ENCODE peak calls at places on chromosome 12, in nine cellular contexts. One of them, this sample, is unnamed.

GRCh38 chr12:120630139-120630895 is 10.1 kb upstream of the CABP1 start:
- DNase-seq in heart left ventricle: no peak
- DNase-seq in CD8-positive, alpha-beta T cell: no peak
- DNase-seq in mammary epithelial cell: no peak
- DNase-seq in astrocyte of the spinal cord: no peak
- DNase-seq in prostate gland: no peak
- DNase-seq in HFF-Myc: no peak
- DNase-seq in lower leg skin: no peak
- DNase-seq in kidney epithelial cell: no peak
- DNase-seq in this sample: no peak

GRCh38 chr12:23721268-23721667 is 228.2 kb downstream of the SOX5 start:
- DNase-seq in CD8-positive, alpha-beta T cell: no peak
- DNase-seq in heart left ventricle: no peak
- DNase-seq in astrocyte of the spinal cord: no peak
- DNase-seq in kidney epithelial cell: no peak
- DNase-seq in mammary epithelial cell: no peak
- DNase-seq in lower leg skin: no peak
- DNase-seq in prostate gland: no peak
- DNase-seq in HFF-Myc: no peak
- DNase-seq in this sample: no peak

GRCh38 chr12:23950011-23950774 is 723 bp upstream of the SOX5 start:
- DNase-seq in kidney epithelial cell: no peak
- DNase-seq in heart left ventricle: no peak
- DNase-seq in astrocyte of the spinal cord: peak; percentile 46
- DNase-seq in CD8-positive, alpha-beta T cell: no peak
- DNase-seq in HFF-Myc: no peak
- DNase-seq in prostate gland: no peak
- DNase-seq in lower leg skin: no peak
- DNase-seq in mammary epithelial cell: peak; percentile 8
- DNase-seq in this sample: no peak

GRCh38 chr12:68106160-68106559 is 53.4 kb downstream of the IFNG start:
- DNase-seq in astrocyte of the spinal cord: peak; percentile 72
- DNase-seq in CD8-positive, alpha-beta T cell: no peak
- DNase-seq in lower leg skin: no peak
- DNase-seq in HFF-Myc: no peak
- DNase-seq in kidney epithelial cell: peak; percentile 63
- DNase-seq in mammary epithelial cell: peak; percentile 80
- DNase-seq in heart left ventricle: no peak
- DNase-seq in prostate gland: no peak
- DNase-seq in this sample: no peak

GRCh38 chr12:71158361-71158882 is 623 bp upstream of the TSPAN8 start:
- DNase-seq in heart left ventricle: no peak
- DNase-seq in kidney epithelial cell: no peak
- DNase-seq in astrocyte of the spinal cord: no peak
- DNase-seq in lower leg skin: no peak
- DNase-seq in prostate gland: no peak
- DNase-seq in CD8-positive, alpha-beta T cell: no peak
- DNase-seq in HFF-Myc: no peak
- DNase-seq in mammary epithelial cell: no peak
- DNase-seq in this sample: no peak

GRCh38 chr12:89073027-89073398 is 279.3 kb downstream of the DUSP6 start:
- DNase-seq in prostate gland: no peak
- DNase-seq in HFF-Myc: no peak
- DNase-seq in CD8-positive, alpha-beta T cell: no peak
- DNase-seq in astrocyte of the spinal cord: peak; percentile 74
- DNase-seq in lower leg skin: no peak
- DNase-seq in mammary epithelial cell: no peak
- DNase-seq in heart left ventricle: no peak
- DNase-seq in kidney epithelial cell: peak; percentile 88
- DNase-seq in this sample: no peak

GRCh38 chr12:62292761-62293446 is 32.7 kb downstream of the USP15 start:
- DNase-seq in astrocyte of the spinal cord: no peak
- DNase-seq in mammary epithelial cell: no peak
- DNase-seq in kidney epithelial cell: no peak
- DNase-seq in prostate gland: no peak
- DNase-seq in CD8-positive, alpha-beta T cell: no peak
- DNase-seq in heart left ventricle: no peak
- DNase-seq in lower leg skin: no peak
- DNase-seq in HFF-Myc: no peak
- DNase-seq in this sample: no peak

GRCh38 chr12:52359511-52360103 is 7.7 kb downstream of the KRT85 start:
- DNase-seq in prostate gland: no peak
- DNase-seq in astrocyte of the spinal cord: no peak
- DNase-seq in heart left ventricle: no peak
- DNase-seq in CD8-positive, alpha-beta T cell: no peak
- DNase-seq in kidney epithelial cell: no peak
- DNase-seq in HFF-Myc: no peak
- DNase-seq in mammary epithelial cell: no peak
- DNase-seq in lower leg skin: no peak
- DNase-seq in this sample: no peak

GRCh38 chr12:115980339-115980738 is 297.2 kb downstream of the MED13L start:
- DNase-seq in prostate gland: no peak
- DNase-seq in HFF-Myc: no peak
- DNase-seq in astrocyte of the spinal cord: no peak
- DNase-seq in mammary epithelial cell: no peak
- DNase-seq in kidney epithelial cell: no peak
- DNase-seq in CD8-positive, alpha-beta T cell: no peak
- DNase-seq in heart left ventricle: no peak
- DNase-seq in lower leg skin: no peak
- DNase-seq in this sample: no peak
- TF ChIP-seq CTCF in prostate gland: no peak
- TF ChIP-seq CTCF in HFF-Myc: no peak
- TF ChIP-seq CTCF in astrocyte of the spinal cord: no peak
- TF ChIP-seq CTCF in mammary epithelial cell: no peak
- TF ChIP-seq CTCF in kidney epithelial cell: no peak
- TF ChIP-seq CTCF in CD8-positive, alpha-beta T cell: no peak
- TF ChIP-seq CTCF in heart left ventricle: no peak
- TF ChIP-seq CTCF in lower leg skin: no peak
- TF ChIP-seq CTCF in this sample: no peak

GRCh38 chr12:27243006-27243405 is 1.1 kb upstream of the STK38L start:
- DNase-seq in lower leg skin: no peak
- DNase-seq in prostate gland: no peak
- DNase-seq in kidney epithelial cell: no peak
- DNase-seq in mammary epithelial cell: no peak
- DNase-seq in CD8-positive, alpha-beta T cell: no peak
- DNase-seq in HFF-Myc: no peak
- DNase-seq in heart left ventricle: no peak
- DNase-seq in astrocyte of the spinal cord: no peak
- DNase-seq in this sample: no peak

GRCh38 chr12:27246141-27246540 is 2.1 kb downstream of the STK38L start:
- DNase-seq in CD8-positive, alpha-beta T cell: no peak
- DNase-seq in mammary epithelial cell: no peak
- DNase-seq in prostate gland: no peak
- DNase-seq in lower leg skin: no peak
- DNase-seq in astrocyte of the spinal cord: no peak
- DNase-seq in kidney epithelial cell: no peak
- DNase-seq in heart left ventricle: no peak
- DNase-seq in HFF-Myc: no peak
- DNase-seq in this sample: no peak

GRCh38 chr12:27244680-27245005 is 557 bp downstream of the STK38L start:
- DNase-seq in heart left ventricle: no peak
- DNase-seq in prostate gland: no peak
- DNase-seq in lower leg skin: no peak
- DNase-seq in astrocyte of the spinal cord: peak; percentile 38
- DNase-seq in kidney epithelial cell: no peak
- DNase-seq in HFF-Myc: no peak
- DNase-seq in mammary epithelial cell: peak; percentile 54
- DNase-seq in CD8-positive, alpha-beta T cell: no peak
- DNase-seq in this sample: no peak

GRCh38 chr12:27245039-27245438 is 953 bp downstream of the STK38L start:
- DNase-seq in HFF-Myc: no peak
- DNase-seq in lower leg skin: no peak
- DNase-seq in heart left ventricle: no peak
- DNase-seq in kidney epithelial cell: no peak
- DNase-seq in mammary epithelial cell: no peak
- DNase-seq in astrocyte of the spinal cord: peak; percentile 47
- DNase-seq in prostate gland: no peak
- DNase-seq in CD8-positive, alpha-beta T cell: no peak
- DNase-seq in this sample: no peak

GRCh38 chr12:27243804-27244679 is at the start of gene STK38L:
- DNase-seq in HFF-Myc: peak; percentile 88
- DNase-seq in lower leg skin: peak; percentile 95
- DNase-seq in CD8-positive, alpha-beta T cell: peak; percentile 98
- DNase-seq in kidney epithelial cell: peak; percentile 78
- DNase-seq in mammary epithelial cell: peak; percentile 91
- DNase-seq in astrocyte of the spinal cord: peak; percentile 95
- DNase-seq in heart left ventricle: peak; percentile 99
- DNase-seq in prostate gland: peak; percentile 93
- DNase-seq in this sample: peak; percentile 100
- TF ChIP-seq CTCF in HFF-Myc: peak; percentile 18
- TF ChIP-seq CTCF in lower leg skin: no peak
- TF ChIP-seq CTCF in CD8-positive, alpha-beta T cell: no peak
- TF ChIP-seq CTCF in kidney epithelial cell: no peak
- TF ChIP-seq CTCF in mammary epithelial cell: peak; percentile 7
- TF ChIP-seq CTCF in astrocyte of the spinal cord: peak; percentile 45
- TF ChIP-seq CTCF in heart left ventricle: peak; percentile 40
- TF ChIP-seq CTCF in prostate gland: no peak
- TF ChIP-seq CTCF in this sample: peak; percentile 15

GRCh38 chr12:46263140-46264017 is 5.5 kb downstream of the SLC38A1 start:
- DNase-seq in CD8-positive, alpha-beta T cell: no peak
- DNase-seq in astrocyte of the spinal cord: no peak
- DNase-seq in mammary epithelial cell: no peak
- DNase-seq in HFF-Myc: no peak
- DNase-seq in kidney epithelial cell: no peak
- DNase-seq in heart left ventricle: no peak
- DNase-seq in prostate gland: no peak
- DNase-seq in lower leg skin: no peak
- DNase-seq in this sample: no peak
- TF ChIP-seq CTCF in CD8-positive, alpha-beta T cell: no peak
- TF ChIP-seq CTCF in astrocyte of the spinal cord: peak; percentile 20
- TF ChIP-seq CTCF in mammary epithelial cell: peak; percentile 8
- TF ChIP-seq CTCF in HFF-Myc: peak; percentile 36
- TF ChIP-seq CTCF in kidney epithelial cell: peak; percentile 33
- TF ChIP-seq CTCF in heart left ventricle: peak; percentile 42
- TF ChIP-seq CTCF in prostate gland: no peak
- TF ChIP-seq CTCF in lower leg skin: no peak
- TF ChIP-seq CTCF in this sample: no peak

GRCh38 chr12:7638764-7639570 is 26.7 kb downstream of the APOBEC1 start:
- DNase-seq in heart left ventricle: peak; percentile 70
- DNase-seq in prostate gland: peak; percentile 83
- DNase-seq in mammary epithelial cell: peak; percentile 61
- DNase-seq in kidney epithelial cell: peak; percentile 12
- DNase-seq in HFF-Myc: peak; percentile 70
- DNase-seq in lower leg skin: peak; percentile 83
- DNase-seq in CD8-positive, alpha-beta T cell: peak; percentile 81
- DNase-seq in astrocyte of the spinal cord: peak; percentile 84
- DNase-seq in this sample: no peak

GRCh38 chr12:7645395-7646177 is 20.1 kb downstream of the APOBEC1 start:
- DNase-seq in prostate gland: no peak
- DNase-seq in CD8-positive, alpha-beta T cell: peak; percentile 29
- DNase-seq in HFF-Myc: no peak
- DNase-seq in kidney epithelial cell: no peak
- DNase-seq in heart left ventricle: no peak
- DNase-seq in lower leg skin: no peak
- DNase-seq in mammary epithelial cell: no peak
- DNase-seq in astrocyte of the spinal cord: peak; percentile 39
- DNase-seq in this sample: no peak

GRCh38 chr12:7646178-7646475 is 19.6 kb downstream of the APOBEC1 start:
- DNase-seq in HFF-Myc: no peak
- DNase-seq in kidney epithelial cell: no peak
- DNase-seq in lower leg skin: no peak
- DNase-seq in mammary epithelial cell: no peak
- DNase-seq in heart left ventricle: no peak
- DNase-seq in CD8-positive, alpha-beta T cell: no peak
- DNase-seq in prostate gland: no peak
- DNase-seq in astrocyte of the spinal cord: no peak
- DNase-seq in this sample: no peak

GRCh38 chr12:7642287-7642686 is 23.4 kb downstream of the APOBEC1 start:
- DNase-seq in prostate gland: no peak
- DNase-seq in HFF-Myc: no peak
- DNase-seq in heart left ventricle: no peak
- DNase-seq in astrocyte of the spinal cord: no peak
- DNase-seq in CD8-positive, alpha-beta T cell: no peak
- DNase-seq in kidney epithelial cell: no peak
- DNase-seq in mammary epithelial cell: no peak
- DNase-seq in lower leg skin: no peak
- DNase-seq in this sample: no peak

GRCh38 chr12:7642876-7643309 is 22.8 kb downstream of the APOBEC1 start:
- DNase-seq in lower leg skin: no peak
- DNase-seq in prostate gland: no peak
- DNase-seq in CD8-positive, alpha-beta T cell: no peak
- DNase-seq in mammary epithelial cell: no peak
- DNase-seq in heart left ventricle: no peak
- DNase-seq in astrocyte of the spinal cord: no peak
- DNase-seq in HFF-Myc: no peak
- DNase-seq in kidney epithelial cell: no peak
- DNase-seq in this sample: no peak
- TF ChIP-seq CTCF in lower leg skin: no peak
- TF ChIP-seq CTCF in prostate gland: no peak
- TF ChIP-seq CTCF in CD8-positive, alpha-beta T cell: peak; percentile 20
- TF ChIP-seq CTCF in mammary epithelial cell: peak; percentile 46
- TF ChIP-seq CTCF in heart left ventricle: peak; percentile 7
- TF ChIP-seq CTCF in astrocyte of the spinal cord: peak; percentile 26
- TF ChIP-seq CTCF in HFF-Myc: peak; percentile 52
- TF ChIP-seq CTCF in kidney epithelial cell: peak; percentile 24
- TF ChIP-seq CTCF in this sample: peak; percentile 28

GRCh38 chr12:131091976-131092691 is 138.4 kb downstream of the ADGRD1 start:
- DNase-seq in kidney epithelial cell: no peak
- DNase-seq in CD8-positive, alpha-beta T cell: no peak
- DNase-seq in heart left ventricle: peak; percentile 58
- DNase-seq in astrocyte of the spinal cord: no peak
- DNase-seq in prostate gland: no peak
- DNase-seq in mammary epithelial cell: no peak
- DNase-seq in lower leg skin: no peak
- DNase-seq in HFF-Myc: no peak
- DNase-seq in this sample: peak; percentile 69
- TF ChIP-seq CTCF in kidney epithelial cell: no peak
- TF ChIP-seq CTCF in CD8-positive, alpha-beta T cell: no peak
- TF ChIP-seq CTCF in heart left ventricle: no peak
- TF ChIP-seq CTCF in astrocyte of the spinal cord: no peak
- TF ChIP-seq CTCF in prostate gland: no peak
- TF ChIP-seq CTCF in mammary epithelial cell: no peak
- TF ChIP-seq CTCF in lower leg skin: no peak
- TF ChIP-seq CTCF in HFF-Myc: no peak
- TF ChIP-seq CTCF in this sample: no peak

GRCh38 chr12:46354111-46354798 is 18.3 kb downstream of the SLC38A2 start:
- DNase-seq in heart left ventricle: no peak
- DNase-seq in kidney epithelial cell: no peak
- DNase-seq in prostate gland: no peak
- DNase-seq in mammary epithelial cell: no peak
- DNase-seq in CD8-positive, alpha-beta T cell: no peak
- DNase-seq in lower leg skin: no peak
- DNase-seq in astrocyte of the spinal cord: no peak
- DNase-seq in HFF-Myc: no peak
- DNase-seq in this sample: no peak
- TF ChIP-seq CTCF in heart left ventricle: peak; percentile 21
- TF ChIP-seq CTCF in kidney epithelial cell: no peak
- TF ChIP-seq CTCF in prostate gland: no peak
- TF ChIP-seq CTCF in mammary epithelial cell: peak; percentile 6
- TF ChIP-seq CTCF in CD8-positive, alpha-beta T cell: no peak
- TF ChIP-seq CTCF in lower leg skin: no peak
- TF ChIP-seq CTCF in astrocyte of the spinal cord: no peak
- TF ChIP-seq CTCF in HFF-Myc: no peak
- TF ChIP-seq CTCF in this sample: no peak